ENCODE peak calls at places on chromosomes 3 and 15, in four cellular contexts. U is glutamatergic neuron, S is body of pancreas, M is A549. E is an unnamed sample.

GRCh38 chr15:67068724-67069400 is 3.5 kb downstream of the SMAD3 start:
- DNase-seq in U (no peak), S (no peak), M (no peak), E (no peak)

GRCh38 chr3:81300324-81300927 is 461.0 kb downstream of the GBE1 start:
- DNase-seq in U (no peak), S (no peak), M (no peak), E (no peak)

GRCh38 chr15:52567886-52568568 is 803 bp downstream of the ARPP19 start:
- DNase-seq in U (no peak), S (peak; percentile 61), M (peak; percentile 35), E (no peak)

GRCh38 chr3:112111785-112112402 is 21.2 kb downstream of the GCSAM start:
- DNase-seq in U (peak; percentile 56), S (peak; percentile 53), M (peak; percentile 52), E (peak; percentile 46)

GRCh38 chr15:100279849-100280248 is 61.9 kb downstream of the ADAMTS17 start:
- DNase-seq in U (no peak), S (no peak), M (no peak), E (no peak)

GRCh38 chr15:72037321-72037720 is 80.6 kb downstream of the MYO9A start:
- DNase-seq in U (no peak), S (no peak), M (no peak), E (no peak)

GRCh38 chr3:195226445-195226844 is 44.5 kb downstream of the XXYLT1 start:
- DNase-seq in U (no peak), S (no peak), M (no peak), E (no peak)

GRCh38 chr15:81091889-81092558 is 42.0 kb upstream of the CFAP161 start:
- DNase-seq in U (no peak), S (peak; percentile 79), M (no peak), E (no peak)

GRCh38 chr15:101255615-101256350 is 3.9 kb upstream of the CHSY1 start:
- DNase-seq in U (no peak), S (peak; percentile 64), M (no peak), E (no peak)

GRCh38 chr15:69200773-69201745 is 40.6 kb downstream of the GLCE start:
- DNase-seq in U (no peak), S (no peak), M (no peak), E (no peak)

GRCh38 chr15:78203346-78204225 is 30.8 kb downstream of the ACSBG1 start:
- DNase-seq in U (no peak), S (no peak), M (no peak), E (no peak)

GRCh38 chr15:30922469-30923311 is 19.0 kb downstream of the FAN1 start:
- DNase-seq in U (peak; percentile 38), S (no peak), M (no peak), E (peak; percentile 42)

GRCh38 chr15:92906563-92907081 is 6.5 kb downstream of the CHD2 start:
- DNase-seq in U (no peak), S (peak; percentile 51), M (no peak), E (no peak)

GRCh38 chr3:171873561-171873960 is 30.4 kb downstream of the TMEM212 start:
- DNase-seq in U (no peak), S (no peak), M (peak; percentile 25), E (no peak)

GRCh38 chr3:46665763-46666470 is 27.6 kb downstream of the ALS2CL start:
- DNase-seq in U (no peak), S (peak; percentile 19), M (no peak), E (no peak)

GRCh38 chr15:95664435-95664834 is 666.1 kb upstream of the NR2F2 start:
- DNase-seq in U (no peak), S (no peak), M (no peak), E (no peak)